ENCODE peak calls at places on chromosome 2, in seven cellular contexts. V, I, U, Y, D, P and G are unnamed samples.

GRCh38 chr2:41998789-41999470 is 48.9 kb upstream of the PKDCC start:
- DNase-seq in V (no peak), I (no peak), U (no peak), Y (no peak), D (no peak), P (no peak), G (no peak)

GRCh38 chr2:207418422-207418821 is 111.3 kb upstream of the CREB1 start:
- DNase-seq in V (no peak), I (no peak), U (no peak), Y (no peak), D (no peak), P (peak; percentile 43), G (no peak)

GRCh38 chr2:26492749-26493515 is 15.0 kb upstream of the OTOF start:
- DNase-seq in V (no peak), I (no peak), U (no peak), Y (no peak), D (no peak), P (no peak), G (no peak)

GRCh38 chr2:79235135-79235534 is 75.6 kb upstream of the REG3A start:
- DNase-seq in V (no peak), I (no peak), U (no peak), Y (no peak), D (no peak), P (no peak), G (no peak)

GRCh38 chr2:65349863-65350262 is 82.5 kb downstream of the SPRED2 start:
- DNase-seq in V (no peak), I (peak; percentile 79), U (no peak), Y (no peak), D (no peak), P (peak; percentile 89), G (no peak)

GRCh38 chr2:105388971-105389381 is 9.9 kb downstream of the FHL2 start:
- DNase-seq in V (no peak), I (peak; percentile 97), U (no peak), Y (no peak), D (no peak), P (no peak), G (no peak)

GRCh38 chr2:217899231-217900009 is 103.4 kb downstream of the TNS1 start:
- DNase-seq in V (peak; percentile 51), I (peak; percentile 67), U (no peak), Y (peak; percentile 80), D (peak; percentile 26), P (peak; percentile 59), G (peak; percentile 62)

GRCh38 chr2:64260817-64261216 is 116.6 kb upstream of the PELI1 start:
- DNase-seq in V (no peak), I (no peak), U (no peak), Y (peak; percentile 47), D (peak; percentile 23), P (no peak), G (peak; percentile 31)

GRCh38 chr2:71555798-71556454 is 102.6 kb downstream of the DYSF start:
- DNase-seq in V (no peak), I (no peak), U (no peak), Y (no peak), D (no peak), P (no peak), G (no peak)
- TF ChIP-seq CTCF in V (no peak), I (no peak), U (no peak), Y (no peak), D (no peak), P (no peak), G (no peak)

GRCh38 chr2:113197347-113198047 is 23.7 kb downstream of the PSD4 start:
- DNase-seq in V (no peak), I (no peak), U (peak; percentile 65), Y (no peak), D (no peak), P (no peak), G (no peak)

GRCh38 chr2:113200736-113201490 is 27.1 kb downstream of the PSD4 start:
- DNase-seq in V (no peak), I (no peak), U (peak; percentile 59), Y (no peak), D (no peak), P (no peak), G (no peak)

GRCh38 chr2:113198048-113198789 is 24.4 kb downstream of the PSD4 start:
- DNase-seq in V (no peak), I (no peak), U (no peak), Y (no peak), D (no peak), P (no peak), G (no peak)

GRCh38 chr2:113200236-113200635 is 26.5 kb downstream of the PSD4 start:
- DNase-seq in V (no peak), I (no peak), U (no peak), Y (no peak), D (no peak), P (no peak), G (no peak)

DNA sequence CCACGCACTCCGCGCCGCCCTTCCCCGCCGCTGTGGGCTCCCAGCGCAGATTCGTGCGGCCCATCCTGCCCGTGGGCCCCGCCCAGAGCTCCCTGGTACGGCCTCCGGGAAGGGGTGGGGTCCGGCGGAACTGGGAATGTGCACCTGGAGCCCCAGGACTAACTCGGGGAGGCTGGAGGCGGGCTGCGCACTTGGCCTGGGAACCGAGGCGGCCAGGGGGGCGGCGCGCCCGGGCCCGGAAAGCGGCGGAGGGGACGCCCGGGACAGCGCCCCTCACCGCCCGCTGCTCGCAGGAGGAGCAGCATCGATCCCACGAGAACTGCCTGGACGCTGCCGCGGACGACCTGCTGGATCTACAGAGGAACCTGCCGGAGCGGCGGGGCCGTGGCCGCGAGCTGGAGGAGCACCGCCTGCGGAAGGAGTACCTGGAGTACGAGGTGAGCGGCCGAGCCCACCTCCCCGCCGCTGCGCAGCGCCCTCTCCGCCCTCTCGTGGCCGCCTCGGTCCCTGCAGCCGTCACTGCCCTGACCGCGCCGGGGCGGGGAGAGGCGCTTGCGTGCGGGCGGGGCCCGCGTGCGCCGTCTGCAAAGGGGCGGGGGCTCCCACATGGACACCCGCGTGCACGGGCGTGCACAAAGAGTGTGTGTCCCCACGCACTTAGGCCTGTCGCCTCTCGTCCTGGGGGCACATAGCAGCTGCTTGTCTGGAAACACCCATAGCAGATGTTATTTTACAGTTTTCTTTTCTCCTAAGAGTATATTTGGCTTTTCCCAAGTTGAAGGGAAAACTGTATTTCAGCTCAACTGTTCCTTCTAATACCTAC is 25.2 kb downstream of the PSD4 start:
- DNase-seq in V (peak; percentile 86), I (peak; percentile 67), U (peak; percentile 95), Y (peak; percentile 89), D (peak; percentile 75), P (peak; percentile 74), G (peak; percentile 91)
- TF ChIP-seq CTCF in V (peak; percentile 98), I (peak; percentile 74), U (peak; percentile 93), Y (peak; percentile 89), D (peak; percentile 69), P (peak; percentile 41), G (peak; percentile 87)

GRCh38 chr2:81002906-81003305 is 698.4 kb upstream of the LRRTM1 start:
- DNase-seq in V (no peak), I (no peak), U (no peak), Y (no peak), D (no peak), P (no peak), G (no peak)

DNA sequence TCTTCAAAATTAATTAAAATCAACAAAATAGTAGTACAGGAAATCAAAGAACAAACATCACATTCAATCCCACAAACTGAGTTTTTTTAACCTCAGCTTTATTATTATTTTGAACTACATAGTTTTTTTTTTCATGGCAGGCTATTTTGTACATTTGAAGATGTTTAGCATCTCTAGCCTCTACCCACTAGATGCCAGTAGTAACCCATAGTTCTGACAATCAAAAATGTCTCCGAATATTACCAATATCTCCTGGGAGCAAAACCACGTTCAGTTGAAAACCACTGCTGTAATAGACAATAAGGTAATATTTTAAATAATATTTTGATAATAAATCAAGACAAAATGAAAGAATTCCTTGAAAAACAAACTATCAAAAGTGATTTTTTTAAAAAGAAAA is 702.6 kb upstream of the LRRTM1 start:
- DNase-seq in V (no peak), I (no peak), U (no peak), Y (no peak), D (no peak), P (no peak), G (no peak)
- TF ChIP-seq CTCF in V (no peak), I (no peak), U (no peak), Y (no peak), D (no peak), P (no peak), G (no peak)

GRCh38 chr2:162009543-162009942 is 64.5 kb downstream of the DPP4 start:
- DNase-seq in V (no peak), I (no peak), U (no peak), Y (no peak), D (no peak), P (no peak), G (no peak)

GRCh38 chr2:162002623-162003200 is 71.3 kb downstream of the DPP4 start:
- DNase-seq in V (no peak), I (no peak), U (no peak), Y (no peak), D (no peak), P (no peak), G (no peak)

GRCh38 chr2:162011718-162012564 is 62.1 kb downstream of the DPP4 start:
- DNase-seq in V (no peak), I (no peak), U (no peak), Y (no peak), D (no peak), P (no peak), G (no peak)

GRCh38 chr2:162006326-162006725 is 67.7 kb downstream of the DPP4 start:
- DNase-seq in V (no peak), I (no peak), U (no peak), Y (no peak), D (no peak), P (no peak), G (no peak)

DNA sequence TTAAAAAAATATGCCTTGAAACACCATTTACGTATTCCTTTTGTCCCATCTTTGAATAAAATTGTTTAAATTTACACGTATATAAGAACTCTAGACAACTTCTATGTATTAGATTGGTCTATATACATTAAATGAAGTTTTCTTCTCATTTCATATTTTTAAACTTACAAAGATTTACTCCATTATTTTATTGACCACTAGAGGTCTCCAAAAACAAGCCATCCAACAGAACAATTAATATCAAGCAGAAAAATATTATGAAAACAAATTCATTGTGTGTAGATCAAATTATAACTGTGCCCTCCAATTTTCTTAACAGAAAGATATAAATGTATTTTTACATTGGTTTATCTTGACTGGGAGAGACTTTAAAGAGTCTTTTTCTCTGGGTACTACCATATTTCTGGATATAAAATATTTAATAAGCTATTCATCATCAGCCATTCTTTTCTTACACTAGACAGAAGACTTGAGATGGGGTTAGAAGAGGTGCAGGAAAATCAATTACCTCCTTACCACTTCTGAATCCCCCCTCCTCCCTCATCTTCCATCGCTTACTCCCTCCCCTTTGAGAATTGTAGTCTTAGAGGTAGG is 66.5 kb downstream of the DPP4 start:
- DNase-seq in V (no peak), I (peak; percentile 23), U (no peak), Y (no peak), D (no peak), P (no peak), G (no peak)
- TF ChIP-seq CTCF in V (peak; percentile 83), I (peak; percentile 52), U (peak; percentile 62), Y (peak; percentile 3), D (peak; percentile 76), P (peak; percentile 24), G (peak; percentile 48)